ENCODE peak calls at places on chromosomes 3 and 15, in eight cellular contexts. W is stimulated activated CD8-positive, alpha-beta memory T cell treated with anti-CD3 and anti-CD28 coated beads, Interleukin-4, amount 100 ng/mL, for 4 hours; O is Calu3; S is NCI-H1048; C is PC-9; Y is M059J; U is ecto neural progenitor cell; A is T-helper 1 cell. R is an unnamed sample.

GRCh38 chr3:15205934-15206661 is at the start of gene CAPN7:
- DNase-seq in S (no peak), A (peak), C (peak), W (peak), O (peak), U (peak), Y (peak), R (peak)

GRCh38 chr3:126434931-126435411 is 40.3 kb downstream of the CFAP100 start:
- DNase-seq in O (no peak), U (no peak), W (no peak), Y (no peak), S (no peak), C (no peak), A (no peak), R (no peak)

GRCh38 chr3:127794972-127795371 is 27.3 kb downstream of the MGLL start:
- DNase-seq in U (no peak), O (no peak), Y (no peak), A (no peak), C (no peak), W (no peak), S (no peak), R (no peak)

GRCh38 chr3:52537726-52538421 is 1.5 kb downstream of the UQCC5 start:
- DNase-seq in U (no peak), Y (no peak), A (no peak), C (no peak), W (no peak), O (no peak), S (no peak), R (no peak)

GRCh38 chr3:15716178-15716577 is 81.6 kb downstream of the ANKRD28 start:
- DNase-seq in S (no peak), U (no peak), C (no peak), O (no peak), A (no peak), Y (no peak), W (no peak), R (no peak)

GRCh38 chr15:39255760-39256159 is 325.1 kb upstream of the THBS1 start:
- DNase-seq in S (no peak), W (no peak), Y (no peak), A (no peak), U (no peak), O (no peak), C (no peak), R (no peak)

GRCh38 chr3:23682646-23683045 is 123.1 kb upstream of the UBE2E1 start:
- DNase-seq in C (no peak), A (no peak), O (no peak), U (no peak), W (no peak), S (no peak), Y (no peak), R (no peak)

GRCh38 chr3:126108689-126109075 is 24.8 kb upstream of the SLC41A3 start:
- DNase-seq in C (no peak), Y (no peak), O (no peak), W (no peak), A (no peak), S (no peak), U (no peak), R (no peak)

GRCh38 chr3:62139957-62140356 is 233.4 kb downstream of the FEZF2 start:
- DNase-seq in Y (no peak), A (no peak), C (no peak), W (no peak), S (no peak), O (no peak), U (no peak), R (peak)

GRCh38 chr3:187843654-187844053 is 98.4 kb upstream of the BCL6 start:
- DNase-seq in W (no peak), U (no peak), Y (no peak), A (no peak), O (no peak), C (peak), S (no peak), R (no peak)

GRCh38 chr3:132773071-132773619 is 50.9 kb upstream of the NPHP3 start:
- DNase-seq in U (no peak), S (no peak), C (no peak), A (no peak), Y (peak), W (no peak), O (no peak), R (no peak)

GRCh38 chr3:177210744-177211502 is 13.6 kb upstream of the TBL1XR1 start:
- DNase-seq in Y (no peak), U (no peak), W (no peak), A (no peak), O (peak), C (no peak), S (no peak), R (no peak)

GRCh38 chr15:68713874-68714273 is 106.8 kb downstream of the ANP32A start:
- DNase-seq in Y (no peak), S (no peak), C (no peak), U (no peak), O (no peak), W (no peak), A (no peak), R (no peak)

GRCh38 chr15:39455502-39455991 is 125.3 kb upstream of the THBS1 start:
- DNase-seq in A (no peak), W (no peak), S (no peak), U (no peak), Y (no peak), C (peak), O (no peak), R (peak)

GRCh38 chr3:15636028-15636709 is 34.6 kb downstream of the BTD start:
- DNase-seq in U (no peak), O (no peak), Y (peak), S (no peak), C (peak), A (no peak), W (no peak), R (peak)

GRCh38 chr3:46401579-46401978 is 5.3 kb downstream of the CCR5AS start:
- DNase-seq in Y (no peak), S (no peak), A (no peak), O (no peak), C (no peak), W (no peak), U (no peak), R (no peak)

GRCh38 chr3:150372320-150373118 is 35.6 kb upstream of the TSC22D2 start:
- DNase-seq in Y (peak), U (no peak), W (no peak), S (no peak), A (no peak), C (no peak), O (no peak), R (peak)

GRCh38 chr3:4738737-4739274 is 240.4 kb upstream of the BHLHE40 start:
- DNase-seq in Y (peak), C (no peak), U (no peak), O (no peak), A (no peak), S (no peak), W (no peak), R (no peak)

GRCh38 chr3:118818386-118818785 is 216.3 kb downstream of the IGSF11 start:
- DNase-seq in A (no peak), C (no peak), W (no peak), O (peak), S (no peak), Y (peak), U (no peak), R (peak)

GRCh38 chr15:72855791-72856190 is 72.2 kb upstream of the ADPGK start:
- DNase-seq in C (no peak), A (no peak), W (no peak), S (no peak), Y (no peak), U (no peak), O (no peak), R (no peak)

GRCh38 chr15:88664151-88664778 is 25.4 kb downstream of the ISG20 start:
- DNase-seq in A (peak), O (peak), S (no peak), C (no peak), Y (peak), W (no peak), U (no peak), R (peak)

GRCh38 chr3:182121424-182121823 is 409.7 kb downstream of the SOX2 start:
- DNase-seq in O (no peak), S (no peak), U (no peak), A (no peak), C (no peak), Y (no peak), W (no peak), R (no peak)

GRCh38 chr3:50608278-50608677 is 3.3 kb downstream of the CISH start:
- DNase-seq in C (no peak), Y (no peak), O (no peak), A (no peak), U (no peak), S (no peak), W (no peak), R (no peak)

GRCh38 chr3:69428657-69429255 is 42.9 kb upstream of the FRMD4B start:
- DNase-seq in U (no peak), W (no peak), A (no peak), Y (no peak), C (no peak), S (no peak), O (no peak), R (peak)

GRCh38 chr3:191432162-191432561 is 28.8 kb upstream of the PYDC2 start:
- DNase-seq in U (no peak), O (no peak), W (no peak), C (no peak), S (no peak), A (no peak), Y (no peak), R (no peak)

R was measured in choroid plexus epithelial cell.